ENCODE peak calls at places on chromosome 13, in seven cellular contexts. S is NCI-H1436; Y is NCI-H2029 treated with DMSO at 0.1 percent for 48 hours; J is fibroblast of pulmonary artery; T is stimulated activated effector memory CD8-positive, alpha-beta T cell treated with anti-CD3 and anti-CD28 coated beads, Interleukin-12 subunit alpha, Interleukin-12 subunit beta, amount 100 ng/mL, for 72 hours; A is uterus; H is heart right ventricle. W is an unnamed sample.

GRCh38 chr13:41383400-41383799 is 72.3 kb downstream of the NAA16 start:
- DNase-seq in S (no peak), Y (no peak), J (peak; percentile 43), T (no peak), A (no peak), H (no peak), W (no peak)

GRCh38 chr13:76019421-76020044 is 383.4 kb downstream of the LMO7 start:
- DNase-seq in S (no peak), Y (no peak), J (no peak), T (no peak), A (no peak), H (peak; percentile 12), W (no peak)

GRCh38 chr13:37492061-37492460 is 106.5 kb downstream of the POSTN start:
- DNase-seq in S (no peak), Y (no peak), J (peak; percentile 22), T (no peak), A (no peak), H (no peak), W (no peak)

GRCh38 chr13:74290324-74290773 is 156.1 kb upstream of the KLF12 start:
- DNase-seq in S (peak; percentile 98), Y (peak; percentile 84), J (peak; percentile 91), T (no peak), A (peak; percentile 40), H (no peak), W (no peak)

GRCh38 chr13:113592571-113592970 is 8.0 kb downstream of the TFDP1 start:
- DNase-seq in S (no peak), Y (no peak), J (no peak), T (no peak), A (no peak), H (no peak), W (no peak)

GRCh38 chr13:21242236-21242635 is 65.8 kb downstream of the MRPL57 start:
- DNase-seq in S (no peak), Y (no peak), J (no peak), T (no peak), A (no peak), H (no peak), W (no peak)

GRCh38 chr13:26482451-26483197 is 74.9 kb upstream of the WASF3 start:
- DNase-seq in S (peak; percentile 43), Y (peak; percentile 16), J (peak; percentile 86), T (peak; percentile 77), A (peak; percentile 62), H (no peak), W (peak; percentile 75)

GRCh38 chr13:40672310-40673060 is 6.0 kb upstream of the FOXO1 start:
- DNase-seq in S (peak; percentile 42), Y (peak; percentile 45), J (peak; percentile 62), T (no peak), A (no peak), H (no peak), W (no peak)

GRCh38 chr13:31092631-31093030 is 69.1 kb downstream of the HSPH1 start:
- DNase-seq in S (no peak), Y (no peak), J (no peak), T (no peak), A (no peak), H (no peak), W (no peak)

GRCh38 chr13:66864627-66865026 is 365.5 kb downstream of the PCDH9 start:
- DNase-seq in S (no peak), Y (no peak), J (no peak), T (no peak), A (no peak), H (no peak), W (no peak)

GRCh38 chr13:90518398-90518797 is 829.1 kb upstream of the MIR17HG start:
- DNase-seq in S (no peak), Y (no peak), J (no peak), T (no peak), A (no peak), H (no peak), W (no peak)

GRCh38 chr13:50676602-50677001 is 166.9 kb downstream of the DLEU7 start:
- DNase-seq in S (no peak), Y (no peak), J (peak; percentile 52), T (no peak), A (no peak), H (no peak), W (no peak)